ENCODE peak calls at places on chromosomes 3 and 15, in seven cellular contexts. D, N, K, Y, B, G and I are unnamed samples.
A peak's percentile ranks its signal among the peaks of the same experiment; 100 is the strongest.

GRCh38 chr3:67296039-67296892 is 298.2 kb downstream of the KBTBD8 start:
- DNase-seq in D (peak; percentile 47), N (no peak), K (no peak), Y (no peak), B (peak; percentile 44), G (no peak), I (peak; percentile 93)

GRCh38 chr3:119175869-119176756 is 2.7 kb downstream of the UPK1B start:
- DNase-seq in D (no peak), N (peak; percentile 25), K (no peak), Y (no peak), B (no peak), G (peak; percentile 69), I (no peak)

GRCh38 chr15:32705450-32705849 is 12.4 kb upstream of the GREM1 start:
- DNase-seq in D (no peak), N (peak; percentile 76), K (no peak), Y (peak; percentile 38), B (no peak), G (no peak), I (no peak)

GRCh38 chr3:124413393-124413792 is 316.9 kb upstream of the UMPS start:
- DNase-seq in D (no peak), N (no peak), K (no peak), Y (no peak), B (no peak), G (no peak), I (no peak)

GRCh38 chr15:99928429-99928981 is 195.3 kb upstream of the LYSMD4 start:
- DNase-seq in D (peak; percentile 80), N (peak; percentile 66), K (peak; percentile 58), Y (peak; percentile 74), B (peak; percentile 53), G (peak; percentile 77), I (peak; percentile 60)

GRCh38 chr3:156598413-156598812 is 43.5 kb upstream of the SSR3 start:
- DNase-seq in D (no peak), N (no peak), K (no peak), Y (no peak), B (no peak), G (peak; percentile 55), I (no peak)

GRCh38 chr3:116394365-116394764 is 50.9 kb downstream of the LSAMP start:
- DNase-seq in D (no peak), N (no peak), K (no peak), Y (no peak), B (no peak), G (no peak), I (no peak)

GRCh38 chr3:18438586-18438985 is 13.4 kb upstream of the SATB1 start:
- DNase-seq in D (no peak), N (no peak), K (no peak), Y (no peak), B (no peak), G (no peak), I (no peak)

GRCh38 chr3:141406265-141406664 is 38.0 kb downstream of the ZBTB38 start:
- DNase-seq in D (no peak), N (no peak), K (no peak), Y (no peak), B (no peak), G (no peak), I (no peak)

GRCh38 chr3:39114456-39114855 is 7.0 kb downstream of the TTC21A start:
- DNase-seq in D (no peak), N (no peak), K (no peak), Y (no peak), B (no peak), G (no peak), I (no peak)

GRCh38 chr15:53193149-53193548 is 403.0 kb upstream of the ONECUT1 start:
- DNase-seq in D (no peak), N (no peak), K (peak; percentile 48), Y (no peak), B (no peak), G (peak; percentile 49), I (peak; percentile 30)

GRCh38 chr3:44966795-44967278 is 9.1 kb downstream of the ZDHHC3 start:
- DNase-seq in D (no peak), N (no peak), K (no peak), Y (no peak), B (no peak), G (peak; percentile 81), I (no peak)

DNA sequence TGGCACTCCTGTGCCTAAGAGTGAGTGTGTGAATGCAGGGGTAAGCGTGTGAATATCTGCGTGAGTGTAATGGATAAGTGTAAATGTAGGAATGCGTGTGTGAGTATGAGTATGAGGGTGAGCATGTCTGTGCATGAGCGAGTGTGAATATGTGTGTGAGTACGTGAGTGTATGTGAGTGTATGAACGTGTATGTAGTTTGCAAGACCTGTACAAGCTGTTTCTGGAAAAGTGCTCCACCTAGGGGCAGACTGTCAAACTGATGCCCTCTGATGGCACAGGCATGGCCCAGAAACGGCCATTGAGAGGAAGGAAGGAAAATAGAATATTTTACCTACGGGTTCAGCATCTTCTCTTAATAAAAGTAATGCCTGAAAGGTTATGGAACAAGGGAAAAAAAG is 24.4 kb upstream of the FRMD4B start:
- DNase-seq in D (peak; percentile 76), N (peak; percentile 53), K (no peak), Y (peak; percentile 69), B (peak; percentile 57), G (peak; percentile 86), I (peak; percentile 66)
- H3K4ac ChIP-seq in D (peak overlapping the region; percentile 23), N (no peak overlapping the region), K (no peak overlapping the region), Y (no peak overlapping the region), B (no peak overlapping the region), G (no peak overlapping the region), I (no peak overlapping the region)

DNA sequence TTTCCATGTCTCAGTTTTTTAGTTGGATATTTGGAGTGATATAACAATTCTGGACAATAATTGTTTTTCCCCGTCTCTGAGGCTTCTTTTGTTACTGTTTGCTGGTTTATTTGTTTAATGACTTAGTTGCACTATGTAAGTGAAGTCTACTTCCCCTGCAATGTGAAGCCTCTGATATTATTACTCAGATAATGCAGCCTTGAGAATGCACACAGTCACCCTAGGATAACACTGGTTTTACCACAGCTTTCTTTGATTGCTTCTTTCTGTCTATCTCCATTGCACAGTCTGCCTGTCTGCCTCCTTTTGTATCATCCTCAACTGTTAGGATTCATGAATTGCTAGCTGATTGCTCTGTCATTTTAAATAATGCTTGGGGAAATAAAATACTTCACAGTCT is 208.7 kb upstream of the ROBO1 start:
- DNase-seq in D (no peak), N (no peak), K (no peak), Y (no peak), B (no peak), G (no peak), I (no peak)
- H2BK5ac ChIP-seq in D (no peak overlapping the region), N (no peak overlapping the region), K (no peak overlapping the region), Y (no peak overlapping the region), B (no peak overlapping the region), G (no peak overlapping the region), I (no peak overlapping the region)

DNA sequence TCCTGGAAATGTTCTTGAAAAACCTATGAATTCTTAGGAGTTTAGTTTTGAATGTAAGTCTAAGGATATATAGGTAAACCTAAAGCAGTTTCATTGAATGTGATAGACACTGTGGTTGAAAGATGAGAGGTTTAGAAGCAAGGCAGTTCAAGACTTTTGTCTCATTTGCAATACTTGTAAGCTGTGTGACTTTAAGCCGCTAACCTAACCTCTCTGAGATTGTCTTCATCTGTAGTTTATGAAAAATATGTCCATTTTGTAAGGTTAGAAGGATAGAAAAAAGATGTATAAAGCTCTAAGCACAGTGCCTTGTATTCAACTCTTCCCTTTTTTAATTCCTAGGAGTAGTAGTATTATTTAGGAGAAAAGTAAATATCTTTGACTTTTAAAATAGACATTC is 306.6 kb upstream of the ARRDC4 start:
- DNase-seq in D (no peak), N (no peak), K (no peak), Y (no peak), B (no peak), G (no peak), I (no peak)
- H3K4ac ChIP-seq in D (no peak overlapping the region), N (no peak overlapping the region), K (no peak overlapping the region), Y (no peak overlapping the region), B (no peak overlapping the region), G (no peak overlapping the region), I (no peak overlapping the region)

GRCh38 chr3:21888656-21889055 is 137.6 kb upstream of the ZNF385D start:
- DNase-seq in D (no peak), N (no peak), K (no peak), Y (no peak), B (no peak), G (no peak), I (no peak)
- H2BK5ac ChIP-seq in D (no peak overlapping the region), N (no peak overlapping the region), K (no peak overlapping the region), Y (no peak overlapping the region), B (no peak overlapping the region), G (no peak overlapping the region), I (no peak overlapping the region)

DNA sequence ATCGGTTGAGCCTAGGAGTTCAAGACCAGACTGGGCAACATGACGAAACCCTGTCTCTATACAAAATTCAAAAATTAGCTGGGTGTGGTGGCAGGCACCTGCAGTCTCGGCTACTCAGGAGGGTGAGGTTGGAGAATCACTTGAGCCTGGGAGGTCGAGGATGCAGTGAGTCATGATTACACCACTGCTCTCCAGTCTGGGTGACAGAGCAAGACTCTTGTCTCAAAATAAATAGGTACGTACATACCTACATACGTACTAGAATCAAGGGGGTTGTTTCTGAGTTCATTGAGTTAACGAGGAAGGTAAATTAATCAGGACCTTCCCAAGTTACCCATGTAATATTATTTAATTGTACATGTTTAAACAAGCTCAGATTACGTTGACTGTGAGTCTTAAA is 97.5 kb downstream of the CHL1 start:
- DNase-seq in D (no peak), N (no peak), K (no peak), Y (no peak), B (no peak), G (no peak), I (no peak)
- H3K4ac ChIP-seq in D (no peak overlapping the region), N (no peak overlapping the region), K (no peak overlapping the region), Y (no peak overlapping the region), B (no peak overlapping the region), G (no peak overlapping the region), I (no peak overlapping the region)

GRCh38 chr3:111568355-111568754 is 26.4 kb downstream of the CD96 start:
- DNase-seq in D (no peak), N (no peak), K (no peak), Y (no peak), B (no peak), G (no peak), I (no peak)

GRCh38 chr3:111568906-111569305 is 26.2 kb downstream of the ZBED2 start:
- DNase-seq in D (no peak), N (no peak), K (no peak), Y (no peak), B (no peak), G (no peak), I (no peak)

GRCh38 chr3:111571272-111571671 is 23.9 kb downstream of the ZBED2 start:
- DNase-seq in D (no peak), N (no peak), K (no peak), Y (no peak), B (no peak), G (no peak), I (no peak)

GRCh38 chr3:111570404-111571030 is 24.6 kb downstream of the ZBED2 start:
- DNase-seq in D (no peak), N (no peak), K (no peak), Y (no peak), B (peak; percentile 32), G (no peak), I (peak; percentile 18)

GRCh38 chr3:111572061-111572460 is 23.1 kb downstream of the ZBED2 start:
- DNase-seq in D (no peak), N (no peak), K (no peak), Y (no peak), B (no peak), G (no peak), I (no peak)
- H2BK5ac ChIP-seq in D (no peak overlapping the region), N (no peak overlapping the region), K (no peak overlapping the region), Y (no peak overlapping the region), B (no peak overlapping the region), G (no peak overlapping the region), I (no peak overlapping the region)